ENCODE peak calls at places on chromosomes 11 and 22, in six cellular contexts. N is HepG2; I is H1; T is upper lobe of right lung; Q is CD8-positive, alpha-beta T cell; W is heart right ventricle. Y is an unnamed sample. For H3K9me3 and H3K4me1, the result is how much of the 10 kb centered on the place peaks cover.

GRCh38 chr11:47280860-47281259 is 10.9 kb downstream of the MADD start:
- DNase-seq in I (no peak), W (no peak), T (no peak), N (no peak), Q (no peak), Y (no peak)

GRCh38 chr22:17149073-17149815 is 9.8 kb downstream of the HDHD5 start:
- DNase-seq in I (no peak), T (no peak), N (no peak), Q (no peak), W (no peak), Y (no peak)

GRCh38 chr22:43044402-43044801 is 29.5 kb upstream of the PACSIN2 start:
- DNase-seq in N (no peak), W (no peak), T (no peak), Q (no peak), I (no peak), Y (no peak)

GRCh38 chr11:105179542-105180278 is 40.1 kb upstream of the CARD18 start:
- DNase-seq in W (no peak), T (no peak), Q (no peak), N (peak), I (no peak), Y (no peak)

GRCh38 chr11:74255741-74256369 is 55.6 kb downstream of the P4HA3 start:
- DNase-seq in W (no peak), N (peak), I (peak), Q (peak), T (no peak), Y (no peak)

GRCh38 chr11:7202412-7202811 is 49.3 kb upstream of the SYT9 start:
- DNase-seq in I (no peak), T (no peak), Q (no peak), N (no peak), W (no peak), Y (no peak)

GRCh38 chr11:47179655-47179991 is 2.9 kb upstream of the ARFGAP2 start:
- DNase-seq in T (no peak), W (no peak), Q (no peak), I (peak), N (peak), Y (no peak)

GRCh38 chr11:72975778-72976520 is 161.7 kb downstream of the ATG16L2 start:
- DNase-seq in I (no peak), T (no peak), N (peak), W (no peak), Q (no peak), Y (no peak)

GRCh38 chr22:30038219-30038618 is 42.0 kb upstream of the HORMAD2 start:
- DNase-seq in T (no peak), N (no peak), W (no peak), I (no peak), Q (no peak), Y (no peak)

GRCh38 chr11:19756675-19757475 is 44.2 kb downstream of the NAV2 start:
- DNase-seq in T (no peak), N (no peak), W (no peak), Q (no peak), I (no peak), Y (peak)

GRCh38 chr11:16252373-16252772 is 104.0 kb downstream of the SOX6 start:
- DNase-seq in I (no peak), Q (no peak), W (no peak), T (no peak), N (peak), Y (no peak)

GRCh38 chr11:44654057-44654456 is 72.7 kb upstream of the TSPAN18 start:
- DNase-seq in Q (no peak), W (no peak), I (no peak), T (no peak), N (no peak), Y (no peak)

GRCh38 chr22:26671317-26672059 is 14.1 kb downstream of the MIAT start:
- DNase-seq in W (peak), I (no peak), N (no peak), T (peak), Q (peak), Y (no peak)

GRCh38 chr11:78978831-78979230 is 404.2 kb upstream of the NARS2 start:
- DNase-seq in I (no peak), Q (no peak), T (no peak), N (no peak), W (no peak), Y (no peak)

DNA sequence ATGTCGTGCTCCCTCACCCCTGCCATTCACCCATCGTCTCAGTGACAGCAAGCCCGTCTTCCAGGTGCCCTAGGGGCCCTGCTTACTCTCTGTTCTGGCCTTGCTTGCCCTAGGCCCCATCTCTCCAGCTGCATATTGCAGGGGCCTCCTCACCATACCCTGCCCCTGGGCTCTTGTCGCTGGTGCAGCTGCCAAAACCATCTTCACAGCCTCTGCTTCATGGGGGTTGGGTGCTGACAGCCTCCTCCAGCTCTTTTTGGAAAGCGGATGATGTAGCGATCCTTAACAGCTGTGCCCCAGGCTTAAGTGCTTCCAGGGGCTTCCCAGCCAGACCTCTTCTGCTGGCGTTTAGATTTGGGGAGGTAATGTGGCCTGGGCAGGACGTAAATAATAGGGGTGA is 61.3 kb upstream of the SUSD2 start:
- DNase-seq in I (no peak), W (peak), N (no peak), T (no peak), Q (no peak), Y (no peak)
- H3K9me3 ChIP-seq in I (under half), W (under half), N (under half), T (under half), Q (under half), Y (under half)

GRCh38 chr11:75352417-75353206 is 1.2 kb upstream of the ARRB1 start:
- DNase-seq in T (peak), W (peak), N (no peak), Q (no peak), I (no peak), Y (no peak)
- H3K4me1 ChIP-seq in T (under half), W (under half), N (under half), Q (half or more), I (under half), Y (under half)

GRCh38 chr22:48560836-48561235 is 1266.8 kb downstream of the BRD1 start:
- DNase-seq in I (no peak), N (no peak), W (no peak), Q (no peak), T (no peak), Y (no peak)

GRCh38 chr22:48560389-48560751 is 1267.3 kb downstream of the BRD1 start:
- DNase-seq in T (no peak), I (no peak), W (no peak), N (no peak), Q (no peak), Y (no peak)

GRCh38 chr22:48557473-48557872 is 1270.2 kb downstream of the BRD1 start:
- DNase-seq in N (no peak), W (no peak), T (no peak), Q (no peak), I (no peak), Y (no peak)

GRCh38 chr22:48559647-48560388 is 1267.9 kb downstream of the BRD1 start:
- DNase-seq in W (no peak), Q (no peak), T (no peak), N (no peak), I (no peak), Y (no peak)

GRCh38 chr22:48558606-48559402 is 1268.9 kb downstream of the BRD1 start:
- DNase-seq in T (no peak), N (no peak), Q (no peak), I (no peak), W (no peak), Y (no peak)
- H3K9me3 ChIP-seq in T (under half), N (under half), Q (under half), I (under half), W (under half), Y (under half)

DNA sequence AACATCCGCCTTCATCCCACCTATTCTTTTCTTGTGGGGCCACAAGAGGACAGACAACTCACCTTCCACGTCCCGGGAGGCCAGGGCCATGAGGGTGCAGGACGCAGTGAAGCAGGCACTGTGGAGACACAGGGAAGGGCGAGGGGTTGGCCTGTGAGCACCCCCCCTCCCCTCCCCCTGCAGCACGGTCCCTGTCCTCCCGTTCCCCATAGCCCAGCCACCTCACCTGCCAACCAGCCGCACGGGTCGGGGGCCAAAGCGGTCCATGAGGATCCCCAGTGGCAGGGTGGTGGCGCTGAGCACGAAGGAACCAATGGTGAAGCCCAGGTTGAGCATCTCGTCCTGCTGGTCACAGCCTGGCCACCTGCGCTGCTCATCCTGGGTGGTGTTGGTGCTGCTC is 14.6 kb downstream of the SLC43A1 start:
- DNase-seq in Q (no peak), W (no peak), N (no peak), I (no peak), T (no peak), Y (no peak)
- H3K4me1 ChIP-seq in Q (under half), W (under half), N (half or more), I (under half), T (under half), Y (under half)

DNA sequence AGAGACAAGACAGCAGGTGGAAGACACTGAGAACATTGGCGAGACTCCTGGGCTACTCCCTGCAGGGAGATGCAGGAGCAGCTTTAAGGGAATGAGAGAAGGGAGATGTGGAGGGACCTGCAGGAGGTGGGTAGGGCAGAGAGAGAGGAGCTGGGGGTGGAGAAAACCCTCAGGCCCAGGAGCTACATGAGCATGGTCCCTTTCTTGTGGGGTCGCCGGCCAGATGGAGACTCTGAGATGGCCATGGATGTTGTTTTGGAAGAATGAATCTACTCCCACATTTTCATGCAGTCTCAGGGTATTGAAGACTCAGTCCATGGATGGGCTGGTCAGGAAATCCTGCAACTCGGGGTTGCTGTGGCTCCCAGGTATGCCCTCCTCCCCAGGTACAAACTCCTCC is 1381.9 kb downstream of the TBC1D22A start:
- DNase-seq in W (no peak), I (no peak), T (no peak), N (no peak), Q (no peak), Y (no peak)
- H3K9me3 ChIP-seq in W (under half), I (under half), T (under half), N (under half), Q (under half), Y (under half)

Y was measured in gastrocnemius medialis.